ENCODE peak calls at places on chromosomes 12 and 14, in four cellular contexts. K is AML-193, W is mesenchymal stem cell, P is glutamatergic neuron. Z is an unnamed sample.
A peak's percentile ranks its signal among the peaks of the same experiment; 100 is the strongest.

GRCh38 chr14:71521736-71522135 is 410.5 kb upstream of the RGS6 start:
- DNase-seq in K (no peak), W (no peak), P (no peak), Z (no peak)

GRCh38 chr14:103847954-103848719 is 762 bp upstream of the PPP1R13B start:
- DNase-seq in K (no peak), W (peak; percentile 53), P (peak; percentile 65), Z (no peak)

GRCh38 chr14:103509864-103510263 is 12.8 kb downstream of the CKB start:
- DNase-seq in K (no peak), W (no peak), P (no peak), Z (no peak)

GRCh38 chr12:114625294-114625851 is 58.6 kb downstream of the TBX3 start:
- DNase-seq in K (peak; percentile 26), W (peak; percentile 59), P (peak; percentile 81), Z (peak; percentile 52)

GRCh38 chr14:30610719-30611388 is 11.3 kb upstream of the SCFD1 start:
- DNase-seq in K (peak; percentile 63), W (peak; percentile 70), P (no peak), Z (peak; percentile 50)

GRCh38 chr12:96048392-96048969 is 13.1 kb upstream of the LTA4H start:
- DNase-seq in K (no peak), W (peak; percentile 41), P (no peak), Z (no peak)

GRCh38 chr14:35959835-35960234 is 133.7 kb downstream of the BRMS1L start:
- DNase-seq in K (no peak), W (no peak), P (no peak), Z (no peak)

GRCh38 chr12:116601524-116601923 is 42.3 kb downstream of the MAP1LC3B2 start:
- DNase-seq in K (no peak), W (peak; percentile 49), P (no peak), Z (peak; percentile 45)

GRCh38 chr12:75603475-75603874 is 92.1 kb upstream of the KRR1 start:
- DNase-seq in K (no peak), W (no peak), P (no peak), Z (no peak)

GRCh38 chr12:124694250-124694649 is 126.8 kb upstream of the NCOR2 start:
- DNase-seq in K (no peak), W (no peak), P (no peak), Z (no peak)

GRCh38 chr14:96538663-96539317 is 36.6 kb downstream of the PAPOLA start:
- DNase-seq in K (no peak), W (no peak), P (no peak), Z (no peak)

GRCh38 chr14:47665337-47666134 is 9.9 kb downstream of the MDGA2 start:
- DNase-seq in K (no peak), W (no peak), P (no peak), Z (no peak)

GRCh38 chr12:98123186-98123585 is 392.2 kb upstream of the TMPO start:
- DNase-seq in K (no peak), W (no peak), P (no peak), Z (no peak)

GRCh38 chr14:34614638-34615037 is 15.3 kb downstream of the SNX6 start:
- DNase-seq in K (no peak), W (no peak), P (no peak), Z (no peak)

GRCh38 chr12:123436017-123436964 is at the start of gene RILPL2:
- DNase-seq in K (peak; percentile 98), W (peak; percentile 93), P (peak; percentile 68), Z (peak; percentile 89)

GRCh38 chr14:32043624-32044023 is 33.5 kb upstream of the ARHGAP5 start:
- DNase-seq in K (no peak), W (no peak), P (no peak), Z (no peak)

GRCh38 chr12:99059824-99060526 is 414.9 kb downstream of the APAF1 start:
- DNase-seq in K (no peak), W (no peak), P (no peak), Z (no peak)

GRCh38 chr12:44584625-44585024 is 291.5 kb downstream of the NELL2 start:
- DNase-seq in K (no peak), W (no peak), P (no peak), Z (no peak)

GRCh38 chr14:32698831-32699230 is 239.8 kb upstream of the NPAS3 start:
- DNase-seq in K (no peak), W (peak; percentile 52), P (no peak), Z (no peak)

GRCh38 chr12:131454418-131455217 is 256.3 kb upstream of the SFSWAP start:
- DNase-seq in K (peak; percentile 42), W (no peak), P (peak; percentile 79), Z (peak; percentile 54)